ENCODE peak calls at places on chromosomes 11 and 22, in five cellular contexts. H, K, Z, N and F are unnamed samples.

GRCh38 chr11:30533445-30533947 is 52.7 kb downstream of the MPPED2 start:
- DNase-seq in H (no peak), K (no peak), Z (no peak), N (no peak), F (no peak)

GRCh38 chr11:88521354-88522310 is 184.1 kb upstream of the CTSC start:
- DNase-seq in H (no peak), K (peak), Z (peak), N (no peak), F (no peak)

GRCh38 chr11:93081694-93082093 is 112.2 kb downstream of the MTNR1B start:
- DNase-seq in H (no peak), K (peak), Z (no peak), N (no peak), F (no peak)

GRCh38 chr22:44583854-44584253 is 85.8 kb upstream of the RTL6 start:
- DNase-seq in H (no peak), K (peak), Z (no peak), N (no peak), F (no peak)

GRCh38 chr11:131918663-131919062 is 548.2 kb downstream of the NTM start:
- DNase-seq in H (no peak), K (no peak), Z (no peak), N (no peak), F (no peak)

GRCh38 chr11:113197456-113197855 is 116.9 kb upstream of the TTC12 start:
- DNase-seq in H (no peak), K (no peak), Z (no peak), N (no peak), F (no peak)

GRCh38 chr22:19103881-19104821 is 18.1 kb downstream of the DGCR2 start:
- DNase-seq in H (no peak), K (no peak), Z (no peak), N (no peak), F (no peak)

GRCh38 chr11:78220218-78221157 is 31.8 kb downstream of the USP35 start:
- DNase-seq in H (no peak), K (no peak), Z (no peak), N (no peak), F (no peak)

GRCh38 chr22:37626144-37626543 is 13.3 kb upstream of the SH3BP1 start:
- DNase-seq in H (peak), K (no peak), Z (no peak), N (peak), F (no peak)

GRCh38 chr22:44336962-44337657 is 24.4 kb upstream of the SHISAL1 start:
- DNase-seq in H (no peak), K (peak), Z (no peak), N (no peak), F (no peak)

GRCh38 chr11:216081-216974 is 8.8 kb downstream of the RIC8A start:
- DNase-seq in H (no peak), K (no peak), Z (no peak), N (no peak), F (no peak)

GRCh38 chr11:68019486-68019885 is 9.4 kb downstream of the ALDH3B1 start:
- DNase-seq in H (no peak), K (no peak), Z (no peak), N (no peak), F (no peak)

GRCh38 chr11:69925366-69926196 is 106.4 kb upstream of the FGF3 start:
- DNase-seq in H (no peak), K (no peak), Z (no peak), N (no peak), F (no peak)

GRCh38 chr22:46006379-46007002 is 29.5 kb upstream of the WNT7B start:
- DNase-seq in H (peak), K (peak), Z (peak), N (peak), F (peak)

GRCh38 chr22:24580276-24580675 is 12.6 kb downstream of the LRRC75B start:
- DNase-seq in H (no peak), K (no peak), Z (no peak), N (no peak), F (peak)

GRCh38 chr11:1879342-1879940 is 12.3 kb downstream of the PRR33 start:
- DNase-seq in H (no peak), K (no peak), Z (no peak), N (no peak), F (no peak)

GRCh38 chr11:22879615-22880014 is 19.3 kb upstream of the CCDC179 start:
- DNase-seq in H (no peak), K (no peak), Z (peak), N (no peak), F (no peak)

GRCh38 chr11:70778828-70779365 is 380.6 kb downstream of the CTTN start:
- DNase-seq in H (no peak), K (no peak), Z (no peak), N (no peak), F (no peak)

GRCh38 chr22:41976961-41977566 is 7.8 kb downstream of the SEPTIN3 start:
- DNase-seq in H (no peak), K (peak), Z (no peak), N (no peak), F (no peak)

GRCh38 chr22:25232301-25232700 is 12.9 kb downstream of the CRYBB2 start:
- DNase-seq in H (no peak), K (no peak), Z (no peak), N (no peak), F (no peak)

GRCh38 chr11:128678017-128678416 is 15.9 kb upstream of the FLI1 start:
- DNase-seq in H (no peak), K (no peak), Z (no peak), N (no peak), F (no peak)

GRCh38 chr22:40040927-40041326 is 46.2 kb downstream of the FAM83F start:
- DNase-seq in H (no peak), K (no peak), Z (peak), N (peak), F (no peak)

GRCh38 chr11:3995949-3996554 is 98.5 kb upstream of the RRM1 start:
- DNase-seq in H (no peak), K (no peak), Z (peak), N (no peak), F (no peak)

GRCh38 chr11:44623321-44623715 is 57.9 kb downstream of the CD82 start:
- DNase-seq in H (peak), K (no peak), Z (no peak), N (no peak), F (no peak)

GRCh38 chr11:113281052-113281725 is 33.2 kb upstream of the TTC12 start:
- DNase-seq in H (no peak), K (no peak), Z (no peak), N (no peak), F (no peak)

GRCh38 chr11:10777806-10778205 is 26.8 kb downstream of the CTR9 start:
- DNase-seq in H (no peak), K (no peak), Z (no peak), N (no peak), F (no peak)

GRCh38 chr11:22194907-22195306 is 2.0 kb downstream of the ANO5 start:
- DNase-seq in H (no peak), K (no peak), Z (no peak), N (no peak), F (no peak)

GRCh38 chr11:3104961-3105790 is 48.0 kb upstream of the CARS1 start:
- DNase-seq in H (no peak), K (no peak), Z (no peak), N (no peak), F (no peak)

GRCh38 chr11:46009647-46010046 is 87.2 kb downstream of the LARGE2 start:
- DNase-seq in H (no peak), K (no peak), Z (no peak), N (no peak), F (no peak)

GRCh38 chr11:94968334-94968958 is 4.9 kb downstream of the CWC15 start:
- DNase-seq in H (no peak), K (peak), Z (no peak), N (no peak), F (no peak)

GRCh38 chr11:128741928-128742327 is 48.1 kb downstream of the FLI1 start:
- DNase-seq in H (no peak), K (no peak), Z (no peak), N (no peak), F (no peak)

DNA sequence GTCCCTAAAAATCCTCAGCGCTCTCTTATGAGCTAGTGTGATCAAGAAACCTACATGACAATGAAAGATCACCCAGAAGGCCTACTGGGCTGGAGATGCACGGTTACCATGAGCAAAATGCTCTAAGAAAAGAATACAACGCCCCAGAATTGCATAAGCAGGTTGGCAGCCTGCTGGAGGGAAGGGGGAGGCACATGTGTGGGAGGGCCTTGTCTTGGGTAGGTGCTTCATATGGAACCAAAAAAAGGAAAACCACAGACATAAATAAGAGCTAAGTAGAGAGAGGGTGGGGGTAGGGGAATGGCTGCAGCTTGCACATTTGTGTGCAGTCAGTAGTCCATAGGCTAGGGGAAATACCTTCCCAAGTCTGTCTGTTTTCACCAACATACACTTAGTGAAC is 2.8 kb downstream of the SIAE start:
- DNase-seq in H (no peak), K (peak), Z (no peak), N (no peak), F (no peak)
- TF ChIP-seq CTCF in H (no peak), K (no peak), Z (peak), N (no peak), F (no peak)

GRCh38 chr11:31798057-31799035 is 12.8 kb downstream of the PAX6 start:
- DNase-seq in H (peak), K (peak), Z (no peak), N (no peak), F (no peak)
- TF ChIP-seq CTCF in H (peak), K (peak), Z (peak), N (no peak), F (peak)

DNA sequence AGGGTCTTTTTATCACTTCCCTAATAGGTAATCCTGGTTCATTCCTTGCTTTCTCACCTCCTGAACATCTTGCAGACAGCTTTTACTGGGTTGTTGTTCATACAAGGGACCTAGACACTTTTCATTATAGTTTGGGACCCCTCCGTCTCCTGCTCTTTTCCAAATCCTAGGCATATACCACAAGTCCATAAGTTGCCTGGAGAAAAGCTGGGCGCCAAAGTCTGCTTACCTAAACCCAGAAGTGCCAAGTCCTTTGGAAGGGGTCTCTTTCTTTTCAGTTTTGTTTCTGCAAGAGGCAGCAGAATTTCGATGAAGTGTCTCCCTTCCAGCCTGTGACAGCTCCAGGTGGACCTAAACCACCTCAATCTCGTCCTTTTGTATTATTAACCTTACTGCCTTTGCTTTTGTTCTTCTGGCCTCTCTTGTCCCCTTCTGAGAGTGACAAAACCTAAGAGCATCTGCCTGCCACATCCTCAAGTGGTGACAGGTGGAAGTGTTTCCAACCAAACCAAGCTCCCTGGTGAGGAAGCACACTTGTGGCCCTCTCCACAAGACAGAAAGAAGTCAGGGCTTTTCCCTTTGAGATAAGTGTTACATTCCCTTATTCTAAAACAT is 19.5 kb upstream of the P2RY6 start:
- DNase-seq in H (no peak), K (peak), Z (no peak), N (no peak), F (no peak)
- TF ChIP-seq CTCF in H (peak), K (peak), Z (peak), N (no peak), F (no peak)

GRCh38 chr11:29448246-29448877 is 568.5 kb downstream of the KCNA4 start:
- DNase-seq in H (no peak), K (peak), Z (peak), N (no peak), F (no peak)
- TF ChIP-seq CTCF in H (peak), K (peak), Z (peak), N (peak), F (peak)

GRCh38 chr11:75399344-75400109 is at the start of gene RPS3:
- DNase-seq in H (peak), K (peak), Z (peak), N (peak), F (peak)
- TF ChIP-seq CTCF in H (peak), K (peak), Z (peak), N (peak), F (peak)

GRCh38 chr11:20260307-20260706 is 100.0 kb upstream of the DBX1 start:
- DNase-seq in H (no peak), K (no peak), Z (no peak), N (no peak), F (no peak)
- TF ChIP-seq CTCF in H (no peak), K (no peak), Z (no peak), N (no peak), F (no peak)